ENCODE peak calls at places on chromosomes 6 and 20, in nine cellular contexts. Z is NCI-H1417 treated with DMSO at 0.1 percent for 48 hours; A is NCI-H460; D is ureter; H is stimulated activated CD4-positive, alpha-beta T cell treated with anti-CD3 and anti-CD28 coated beads, Interleukin-12 subunit alpha, Interleukin-12 subunit beta, amount 100 ng/mL, for 4 hours; S is GM10248; I is AG08395; P is T-helper 2 cell treated with Interferon-gamma antibody and Interleukin-4, amounts not matched to agents 5 μg/mL and 100 μg/mL, for 36 hours; E is OCI-LY7. T is an unnamed sample.

GRCh38 chr6:167580512-167580911 is 246.2 kb upstream of the AFDN start:
- DNase-seq in Z (no peak), A (no peak), D (peak), H (no peak), S (no peak), I (no peak), P (no peak), E (no peak), T (no peak)

GRCh38 chr6:38016824-38017223 is 197.3 kb downstream of the ZFAND3 start:
- DNase-seq in Z (no peak), A (no peak), D (no peak), H (no peak), S (no peak), I (no peak), P (no peak), E (no peak), T (no peak)

GRCh38 chr6:51719297-51719696 is 368.1 kb downstream of the PKHD1 start:
- DNase-seq in Z (no peak), A (no peak), D (no peak), H (no peak), S (no peak), I (no peak), P (no peak), E (no peak), T (no peak)

GRCh38 chr20:17226410-17227198 is at the start of gene PCSK2:
- DNase-seq in Z (peak), A (peak), D (no peak), H (no peak), S (peak), I (peak), P (no peak), E (no peak), T (no peak)

GRCh38 chr6:46191961-46192360 is 21.2 kb upstream of the ENPP5 start:
- DNase-seq in Z (no peak), A (no peak), D (no peak), H (no peak), S (no peak), I (peak), P (no peak), E (no peak), T (no peak)

GRCh38 chr6:132060591-132060990 is 109.4 kb upstream of the CCN2 start:
- DNase-seq in Z (peak), A (no peak), D (no peak), H (no peak), S (no peak), I (peak), P (no peak), E (peak), T (no peak)

GRCh38 chr6:30612687-30613248 is 4.3 kb downstream of the PPP1R10 start:
- DNase-seq in Z (no peak), A (no peak), D (no peak), H (no peak), S (no peak), I (no peak), P (no peak), E (no peak), T (no peak)

GRCh38 chr6:155313602-155314091 is 637 bp downstream of the TFB1M start:
- DNase-seq in Z (no peak), A (no peak), D (no peak), H (no peak), S (no peak), I (no peak), P (no peak), E (peak), T (no peak)

T was measured in CD14-positive monocyte.